ENCODE peak calls at places on chromosomes 1 and 21, in four cellular contexts. I is ovary, Z is left ventricle myocardium inferior, U is body of pancreas. W is an unnamed sample.

GRCh38 chr1:14138627-14139026 is 438.6 kb downstream of the PRDM2 start:
- DNase-seq in I (no peak), Z (no peak), U (no peak), W (no peak)

GRCh38 chr1:44221793-44222192 is 8.5 kb downstream of the DMAP1 start:
- DNase-seq in I (no peak), Z (no peak), U (no peak), W (no peak)

GRCh38 chr1:171913385-171913784 is 72.1 kb downstream of the DNM3 start:
- DNase-seq in I (no peak), Z (no peak), U (peak), W (no peak)

GRCh38 chr1:172708452-172708851 is 49.5 kb downstream of the FASLG start:
- DNase-seq in I (no peak), Z (no peak), U (no peak), W (no peak)

GRCh38 chr1:223775054-223775453 is 62.7 kb downstream of the CAPN2 start:
- DNase-seq in I (no peak), Z (no peak), U (no peak), W (no peak)

GRCh38 chr1:113966013-113966412 is 13.3 kb upstream of the OLFML3 start:
- DNase-seq in I (no peak), Z (no peak), U (peak), W (no peak)

GRCh38 chr1:241899211-241899610 is 51.2 kb downstream of the EXO1 start:
- DNase-seq in I (no peak), Z (no peak), U (no peak), W (no peak)

GRCh38 chr1:46520063-46520911 is 30.7 kb downstream of the DMBX1 start:
- DNase-seq in I (no peak), Z (no peak), U (no peak), W (no peak)

GRCh38 chr1:216388558-216388957 is 34.7 kb downstream of the USH2A start:
- DNase-seq in I (no peak), Z (no peak), U (no peak), W (no peak)

GRCh38 chr21:43994085-43994484 is 18.0 kb upstream of the TRAPPC10 start:
- DNase-seq in I (peak), Z (no peak), U (no peak), W (no peak)

GRCh38 chr1:199272690-199273089 is 633.9 kb downstream of the PTPRC start:
- DNase-seq in I (no peak), Z (no peak), U (peak), W (peak)

GRCh38 chr21:28705616-28706015 is 287.1 kb downstream of the LTN1 start:
- DNase-seq in I (no peak), Z (no peak), U (no peak), W (no peak)

GRCh38 chr1:85578321-85579295 is 2.0 kb upstream of the CCN1 start:
- DNase-seq in I (no peak), Z (no peak), U (no peak), W (no peak)

DNA sequence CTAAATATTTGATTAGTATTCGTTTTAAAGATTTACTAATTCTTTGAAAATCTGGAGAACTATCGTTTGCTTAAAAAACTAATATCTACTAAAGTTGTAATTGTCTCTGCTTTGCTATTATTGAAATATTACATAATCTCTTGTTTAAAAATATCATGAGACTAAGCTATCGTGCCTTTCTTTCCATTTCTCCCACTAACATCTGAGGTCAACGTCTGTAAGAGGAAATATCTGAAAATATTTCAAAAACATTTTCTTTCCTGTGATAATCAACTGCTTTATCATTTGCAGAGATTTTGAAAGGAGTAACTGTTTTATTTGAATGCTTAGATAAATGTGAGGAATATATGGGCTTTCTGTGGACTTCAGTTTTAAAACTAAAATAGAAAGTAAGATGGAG is 694.1 kb downstream of the USP25 start:
- DNase-seq in I (no peak), Z (no peak), U (no peak), W (no peak)
- H3K27ac ChIP-seq in I (peak), Z (peak), U (no peak), W (peak)

GRCh38 chr1:153953859-153954365 is 4.5 kb downstream of the CRTC2 start:
- DNase-seq in I (no peak), Z (no peak), U (no peak), W (no peak)

GRCh38 chr1:153951801-153952200 is 5.3 kb upstream of the DENND4B start:
- DNase-seq in I (no peak), Z (no peak), U (no peak), W (no peak)

GRCh38 chr1:153957744-153958110 is 685 bp downstream of the CRTC2 start:
- DNase-seq in I (no peak), Z (no peak), U (no peak), W (no peak)

GRCh38 chr1:153956997-153957715 is 1.3 kb downstream of the CRTC2 start:
- DNase-seq in I (no peak), Z (no peak), U (no peak), W (no peak)

GRCh38 chr1:153954826-153955225 is 3.6 kb downstream of the CRTC2 start:
- DNase-seq in I (no peak), Z (no peak), U (no peak), W (no peak)
- H3K27ac ChIP-seq in I (no peak), Z (no peak), U (no peak), W (no peak)

GRCh38 chr21:42094811-42095210 is 23.7 kb downstream of the UMODL1 start:
- DNase-seq in I (no peak), Z (no peak), U (no peak), W (no peak)

GRCh38 chr21:42095581-42095980 is 24.5 kb downstream of the UMODL1 start:
- DNase-seq in I (no peak), Z (no peak), U (no peak), W (no peak)

GRCh38 chr21:42097860-42098259 is 26.7 kb downstream of the UMODL1 start:
- DNase-seq in I (no peak), Z (no peak), U (peak), W (peak)

GRCh38 chr21:42097274-42097673 is 26.2 kb downstream of the UMODL1 start:
- DNase-seq in I (no peak), Z (no peak), U (no peak), W (no peak)

DNA sequence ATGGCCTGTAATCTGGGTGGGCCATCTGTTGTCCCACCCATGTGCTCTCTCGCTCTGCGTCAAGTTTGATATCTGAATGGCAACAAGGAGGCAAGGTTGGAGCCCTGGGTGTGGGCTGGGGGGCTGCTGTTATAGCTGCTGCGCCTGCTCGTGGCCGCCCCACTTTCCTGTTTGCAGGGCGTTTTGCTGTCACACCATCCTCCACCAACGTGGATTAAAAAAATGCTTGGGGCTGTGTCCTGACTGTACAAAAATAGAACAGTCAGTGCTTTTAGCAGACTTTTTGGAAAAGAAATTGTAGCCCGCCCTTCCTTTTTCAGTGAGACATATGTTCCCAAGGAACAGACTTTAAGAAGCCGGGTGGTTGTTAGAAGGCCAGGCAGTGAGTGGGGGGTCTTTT is 25.5 kb downstream of the UMODL1 start:
- DNase-seq in I (no peak), Z (no peak), U (no peak), W (no peak)
- H3K27ac ChIP-seq in I (no peak), Z (peak), U (no peak), W (no peak)

GRCh38 chr21:46212721-46213484 is 15.7 kb downstream of the LSS start:
- DNase-seq in I (peak), Z (no peak), U (no peak), W (no peak)

GRCh38 chr21:46216132-46216747 is 12.3 kb downstream of the LSS start:
- DNase-seq in I (peak), Z (no peak), U (no peak), W (no peak)

GRCh38 chr21:46213620-46214286 is 14.8 kb downstream of the LSS start:
- DNase-seq in I (peak), Z (no peak), U (no peak), W (no peak)

GRCh38 chr21:46215436-46216131 is 13.0 kb downstream of the LSS start:
- DNase-seq in I (peak), Z (no peak), U (no peak), W (no peak)

GRCh38 chr21:46214478-46215340 is 13.9 kb downstream of the LSS start:
- DNase-seq in I (peak), Z (no peak), U (no peak), W (no peak)
- H3K27ac ChIP-seq in I (no peak), Z (no peak), U (no peak), W (no peak)

DNA sequence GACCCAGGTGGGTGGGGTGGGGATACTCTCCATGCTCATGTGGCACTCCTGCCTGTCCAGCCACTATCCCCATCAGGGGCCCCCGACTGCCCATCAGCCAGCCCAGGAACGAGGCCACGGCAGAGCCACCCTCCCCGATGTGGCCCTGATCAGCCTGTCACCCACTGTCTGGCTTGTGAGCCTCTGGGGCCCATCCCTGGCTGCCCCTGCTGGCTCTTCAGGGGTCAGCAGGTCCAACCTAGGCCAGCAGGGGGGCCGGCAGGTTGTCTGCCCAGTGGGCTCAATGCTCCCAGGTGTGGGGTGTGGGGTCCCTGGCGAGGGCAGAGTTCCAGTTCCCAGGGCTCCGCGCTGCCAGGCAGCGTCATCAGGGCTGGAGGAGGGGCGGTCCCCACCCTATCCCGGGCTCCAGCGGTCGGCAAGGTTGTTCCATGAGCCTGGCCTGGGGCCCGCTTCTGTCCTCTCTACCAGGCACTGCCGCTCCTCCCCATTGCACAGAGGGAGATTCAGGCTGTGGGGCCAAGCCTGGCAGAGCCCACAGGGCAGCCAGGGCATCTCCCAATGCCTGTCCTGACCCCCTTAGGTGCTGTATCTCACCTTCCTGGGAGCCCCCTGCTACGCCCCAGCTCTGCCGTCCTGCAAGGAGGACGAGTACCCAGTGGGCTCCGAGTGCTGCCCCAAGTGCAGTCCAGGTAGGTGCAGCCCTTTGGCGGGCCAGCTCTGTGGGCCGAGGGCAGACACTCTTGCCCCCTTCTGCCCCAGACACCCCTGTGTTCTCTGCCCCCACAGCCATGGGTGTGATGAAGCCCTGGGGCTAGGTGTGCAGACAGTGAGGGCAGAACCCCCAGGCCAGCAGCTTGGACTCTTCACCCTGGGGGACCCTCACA is 1.2 kb downstream of the TNFRSF14 start:
- DNase-seq in I (no peak), Z (no peak), U (no peak), W (no peak)
- H3K27ac ChIP-seq in I (peak), Z (peak), U (peak), W (peak)

GRCh38 chr1:119438761-119439160 is 23.8 kb downstream of the HSD3B2 start:
- DNase-seq in I (no peak), Z (no peak), U (no peak), W (no peak)

GRCh38 chr1:119442756-119443155 is 27.8 kb downstream of the HSD3B2 start:
- DNase-seq in I (no peak), Z (no peak), U (no peak), W (no peak)

GRCh38 chr1:119435061-119435460 is 20.1 kb downstream of the HSD3B2 start:
- DNase-seq in I (no peak), Z (no peak), U (no peak), W (peak)

GRCh38 chr1:119440908-119441307 is 26.0 kb downstream of the HSD3B2 start:
- DNase-seq in I (no peak), Z (no peak), U (no peak), W (no peak)
- H3K27ac ChIP-seq in I (no peak), Z (no peak), U (no peak), W (no peak)

DNA sequence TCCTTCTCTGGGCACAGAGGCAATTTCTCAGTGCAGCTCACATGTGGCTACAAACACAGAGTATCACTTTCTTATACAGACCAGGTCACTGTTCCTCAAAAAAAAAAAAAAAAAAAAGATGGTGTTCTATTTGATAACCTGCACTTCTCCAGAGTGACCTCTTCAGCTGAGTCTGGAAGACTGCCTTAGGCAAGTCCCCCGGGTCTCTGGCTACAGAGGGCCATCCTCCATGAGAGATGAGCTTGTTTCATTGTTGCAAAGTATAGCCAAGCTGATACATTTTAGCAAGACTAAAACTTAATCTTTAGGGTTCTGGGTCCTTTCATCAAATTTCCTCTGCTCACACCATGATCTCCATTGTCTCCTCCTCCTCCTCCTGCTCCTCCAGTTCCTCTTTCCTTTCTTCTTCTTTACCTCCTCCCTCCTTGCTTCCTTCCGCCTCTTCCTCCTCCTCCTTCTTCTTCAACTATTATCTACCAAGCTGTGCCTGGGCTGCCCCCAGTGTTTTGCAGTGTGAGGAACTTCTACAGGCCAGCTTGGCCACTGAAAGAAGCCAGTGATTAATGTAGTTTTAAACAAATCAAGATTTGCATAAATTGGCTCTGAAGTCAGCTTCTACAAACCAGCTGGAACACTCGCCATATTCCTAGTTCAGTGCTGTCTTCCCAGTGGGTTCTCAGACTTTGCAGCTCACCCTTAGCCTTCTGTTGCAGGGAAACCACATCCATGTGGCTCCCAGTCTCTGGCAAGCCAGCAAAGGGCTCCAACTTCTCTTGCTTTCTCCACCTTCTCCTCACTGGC is 139.4 kb downstream of the RUNX1 start:
- DNase-seq in I (no peak), Z (no peak), U (no peak), W (no peak)
- H3K27ac ChIP-seq in I (no peak), Z (no peak), U (no peak), W (no peak)

DNA sequence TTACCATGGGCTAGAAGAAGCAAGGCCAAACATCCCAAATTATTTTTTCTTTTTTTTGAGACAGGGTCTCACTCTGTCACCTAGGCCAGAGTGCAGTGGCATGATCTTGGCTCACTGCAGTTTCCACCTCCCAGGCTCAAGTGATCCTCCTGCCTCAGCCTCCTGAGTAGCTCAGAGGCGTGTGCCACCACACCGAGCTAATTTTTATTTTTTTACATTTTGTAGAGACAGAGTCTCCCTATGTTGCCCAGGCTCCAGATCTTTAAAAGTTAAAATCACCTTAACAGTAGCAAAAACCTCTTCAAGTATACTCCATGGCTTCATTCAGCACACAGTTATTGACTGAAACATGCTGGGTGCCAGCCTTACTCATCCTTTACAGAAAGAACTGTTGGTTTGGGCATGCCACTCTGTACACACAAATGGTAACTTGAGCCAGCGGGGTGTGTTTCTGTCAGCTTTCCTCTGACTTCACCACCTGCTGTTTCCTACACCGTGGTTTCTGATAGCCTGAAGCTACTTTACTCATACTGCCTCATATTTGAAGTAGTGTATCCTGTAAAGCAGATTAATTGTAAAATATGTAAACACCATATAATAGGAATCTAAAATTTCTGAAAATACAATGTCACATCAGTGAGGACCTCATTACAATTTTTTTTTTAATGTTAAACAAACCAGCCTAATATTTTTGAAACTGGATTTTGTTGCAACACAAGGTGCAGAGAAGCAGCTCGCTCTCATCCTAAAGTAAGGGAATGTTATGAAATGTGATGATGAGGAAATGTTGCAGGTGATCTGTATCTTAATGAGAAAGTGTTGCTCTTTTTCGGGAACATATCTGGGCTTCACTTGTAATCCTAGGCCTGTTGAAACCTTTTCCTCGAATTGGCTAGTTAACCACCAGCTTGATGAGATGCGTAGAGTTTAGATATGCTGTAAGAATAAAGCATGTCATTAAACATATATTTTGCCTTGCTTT is 113.9 kb downstream of the ATP5PO start:
- DNase-seq in I (no peak), Z (no peak), U (peak), W (peak)
- H3K27ac ChIP-seq in I (peak), Z (peak), U (no peak), W (peak)

DNA sequence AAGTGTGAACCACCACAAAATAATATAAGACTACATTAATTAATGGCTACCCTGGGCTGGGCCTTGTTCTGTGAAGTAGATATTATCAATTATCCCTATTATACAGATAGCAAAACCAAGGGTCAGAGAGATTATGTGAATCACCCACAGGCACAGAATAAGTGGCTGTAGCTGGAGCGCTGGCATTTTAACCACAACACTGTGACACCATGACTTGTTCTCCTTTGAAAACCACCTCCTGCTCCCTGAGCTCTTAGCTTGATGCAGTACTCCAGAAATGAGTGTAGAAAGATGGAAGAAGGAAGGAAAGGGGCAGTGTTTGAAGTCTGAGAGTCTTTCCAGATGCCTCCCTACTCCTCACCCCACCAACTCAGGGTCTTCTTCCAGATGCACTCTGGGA is 29.5 kb upstream of the JUN start:
- DNase-seq in I (no peak), Z (no peak), U (no peak), W (no peak)
- H3K27ac ChIP-seq in I (peak), Z (peak), U (peak), W (peak)

DNA sequence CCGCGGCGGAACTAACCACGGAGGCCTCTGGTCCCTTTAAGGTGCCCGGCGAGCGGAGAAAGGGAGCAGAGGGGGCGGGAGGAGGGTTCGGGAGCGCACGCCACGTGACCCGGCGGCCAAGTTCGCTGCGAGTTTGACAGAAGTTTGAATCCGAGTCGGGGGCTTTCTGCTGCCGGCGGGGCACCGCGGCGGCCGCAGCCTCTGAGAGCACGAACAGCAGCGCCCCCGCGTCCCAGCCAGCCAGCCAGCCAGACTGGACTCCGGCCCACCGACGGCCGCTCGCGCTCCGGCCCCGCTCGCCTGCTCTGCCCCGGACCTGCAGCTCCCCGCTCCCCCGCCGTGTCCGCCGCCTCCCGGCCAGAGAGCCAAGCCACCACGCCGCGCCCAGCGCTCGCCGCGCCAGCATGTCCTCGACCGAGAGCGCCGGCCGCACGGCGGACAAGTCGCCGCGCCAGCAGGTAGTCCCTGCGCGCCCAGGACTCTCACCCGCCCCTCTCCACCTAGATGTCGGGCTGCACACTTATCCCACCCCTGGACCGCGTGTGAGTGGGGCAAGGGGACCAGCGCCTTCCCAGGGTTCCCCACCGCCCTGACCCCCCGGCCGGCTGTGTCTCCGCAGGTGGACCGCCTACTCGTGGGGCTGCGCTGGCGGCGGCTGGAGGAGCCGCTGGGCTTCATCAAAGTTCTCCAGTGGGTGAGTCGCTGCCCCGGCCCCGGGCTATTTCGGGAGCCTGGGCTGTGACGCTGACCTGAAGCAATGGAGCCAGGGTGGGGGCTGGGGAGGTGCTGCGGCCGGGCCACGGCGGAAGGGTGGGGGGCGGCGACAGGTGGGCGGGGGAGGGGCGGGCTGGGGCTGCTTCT is at the start of gene SYPL2:
- DNase-seq in I (peak), Z (peak), U (peak), W (no peak)
- H3K27ac ChIP-seq in I (no peak), Z (peak), U (peak), W (no peak)